ENCODE peak calls at places on chromosomes 3 and 15, in eight cellular contexts. R is GM23338; X is fibroblast of lung; M is foreskin keratinocyte; U is mesenchymal stem cell; I is colonic mucosa; D is CD4-positive, alpha-beta memory T cell; T is GM12878. C is an unnamed sample.

GRCh38 chr3:50254577-50255250 is 14.2 kb upstream of the SEMA3B start:
- DNase-seq in T (no peak), R (peak), D (no peak), X (peak), M (peak), U (no peak), I (no peak), C (no peak)

GRCh38 chr15:40470423-40471104 is at the start of gene CHST14:
- DNase-seq in X (peak), D (peak), I (peak), U (peak), R (peak), M (no peak), T (no peak), C (peak)

GRCh38 chr3:17038900-17039545 is 154.3 kb downstream of the PLCL2 start:
- DNase-seq in X (no peak), U (no peak), M (no peak), I (no peak), T (no peak), R (no peak), D (no peak), C (no peak)

GRCh38 chr3:174440350-174440716 is 418.8 kb upstream of the NAALADL2 start:
- DNase-seq in M (no peak), U (no peak), T (no peak), X (peak), D (no peak), R (peak), I (peak), C (peak)

GRCh38 chr3:137988982-137989381 is 21.0 kb upstream of the CLDN18 start:
- DNase-seq in R (no peak), U (no peak), M (no peak), D (no peak), T (peak), I (no peak), X (no peak), C (no peak)

GRCh38 chr15:78148392-78149067 is 632 bp upstream of the IDH3A start:
- DNase-seq in M (no peak), D (no peak), I (no peak), X (no peak), U (peak), R (peak), T (no peak), C (no peak)

GRCh38 chr3:127035672-127036071 is 52.8 kb downstream of the PLXNA1 start:
- DNase-seq in U (peak), I (peak), R (no peak), M (peak), T (no peak), D (no peak), X (peak), C (peak)

GRCh38 chr3:25910997-25911396 is 121.1 kb downstream of the OXSM start:
- DNase-seq in D (peak), U (peak), I (peak), X (peak), M (no peak), T (no peak), R (peak), C (no peak)

GRCh38 chr3:174060431-174060830 is 662.9 kb downstream of the NLGN1 start:
- DNase-seq in T (no peak), M (no peak), X (no peak), R (no peak), D (no peak), I (no peak), U (no peak), C (no peak)

GRCh38 chr15:80609512-80609946 is 85.6 kb upstream of the ABHD17C start:
- DNase-seq in I (no peak), R (no peak), U (no peak), T (no peak), M (peak), D (no peak), X (peak), C (peak)

GRCh38 chr3:80307844-80308243 is 540.0 kb upstream of the ROBO1 start:
- DNase-seq in U (no peak), I (no peak), X (no peak), M (no peak), T (no peak), R (peak), D (no peak), C (no peak)

GRCh38 chr15:78620021-78620838 is 566 bp downstream of the CHRNA3 start:
- DNase-seq in R (peak), I (no peak), X (peak), M (no peak), T (no peak), D (no peak), U (peak), C (no peak)

GRCh38 chr3:98596902-98597500 is 3.6 kb upstream of the CPOX start:
- DNase-seq in M (no peak), X (no peak), U (peak), T (peak), D (peak), I (no peak), R (peak), C (no peak)

GRCh38 chr3:152317184-152317583 is 48.5 kb downstream of the MBNL1 start:
- DNase-seq in M (no peak), R (no peak), U (no peak), I (no peak), X (no peak), T (no peak), D (no peak), C (no peak)
- H3K27ac ChIP-seq in M (no peak), R (no peak), U (peak), I (no peak), X (no peak), T (no peak), D (no peak), C (no peak)

GRCh38 chr15:74378853-74379252 is 11.4 kb upstream of the CYP11A1 start:
- DNase-seq in T (no peak), X (peak), D (no peak), R (no peak), I (no peak), U (no peak), M (peak), C (peak)
- H3K27ac ChIP-seq in T (no peak), X (no peak), D (no peak), R (no peak), I (no peak), U (no peak), M (peak), C (peak)

GRCh38 chr3:23612296-23612891 is 193.4 kb upstream of the UBE2E1 start:
- DNase-seq in X (peak), M (peak), D (no peak), R (no peak), U (peak), I (peak), T (no peak), C (peak)
- H3K27ac ChIP-seq in X (peak), M (peak), D (no peak), R (no peak), U (no peak), I (peak), T (no peak), C (peak)

DNA sequence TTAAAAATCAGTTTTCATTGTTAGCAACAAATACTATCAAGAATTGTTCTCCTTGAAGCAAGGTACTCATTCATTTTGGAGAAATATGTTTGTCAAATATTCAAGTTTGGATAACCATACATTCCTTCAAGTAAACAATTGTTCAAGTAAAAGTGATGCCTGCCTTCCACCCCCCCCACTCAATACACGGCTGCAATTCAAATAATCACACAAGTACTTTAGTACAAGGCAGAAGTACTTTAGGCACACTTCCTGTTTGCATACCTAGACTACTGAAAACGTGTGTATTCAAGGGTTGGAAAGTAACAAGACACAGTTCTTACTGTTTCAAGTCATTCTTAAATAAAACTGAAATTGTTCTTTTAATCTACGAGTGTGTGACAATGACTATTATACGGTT is 45.4 kb downstream of the TJP1 start:
- DNase-seq in U (peak), D (no peak), R (no peak), M (no peak), X (no peak), T (no peak), I (no peak), C (no peak)
- H3K27ac ChIP-seq in U (no peak), D (no peak), R (peak), M (no peak), X (no peak), T (no peak), I (no peak), C (no peak)

GRCh38 chr15:69593488-69593887 is 140.9 kb downstream of the RPLP1 start:
- DNase-seq in M (no peak), D (no peak), U (no peak), I (no peak), X (no peak), R (peak), T (no peak), C (no peak)
- H3K27ac ChIP-seq in M (no peak), D (no peak), U (no peak), I (peak), X (no peak), R (no peak), T (no peak), C (no peak)

DNA sequence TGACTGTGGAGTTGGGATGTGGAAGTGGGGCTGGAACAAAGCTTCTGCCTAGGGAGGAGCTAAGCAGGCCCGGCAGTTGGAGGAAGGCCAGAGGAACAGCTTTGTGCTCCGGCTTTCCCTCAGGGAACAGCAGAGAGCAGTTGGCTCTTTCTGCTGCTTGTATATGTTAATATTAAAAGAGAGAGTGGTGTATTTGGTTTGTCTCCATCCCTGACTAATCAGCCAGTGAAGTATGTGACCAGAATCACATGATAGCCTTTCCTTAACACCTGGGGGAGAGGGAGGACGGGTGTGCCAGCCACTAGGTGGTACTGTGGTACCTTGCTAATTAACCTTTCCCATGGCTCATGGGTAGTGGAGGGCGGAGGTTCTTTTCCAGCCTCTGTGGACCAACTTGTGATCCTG is 10.0 kb downstream of the EIF2B5 start:
- DNase-seq in M (peak), I (peak), T (no peak), R (peak), U (peak), X (peak), D (peak), C (peak)
- H3K27ac ChIP-seq in M (no peak), I (no peak), T (no peak), R (no peak), U (peak), X (no peak), D (no peak), C (no peak)

GRCh38 chr3:111967071-111967470 is 11.8 kb upstream of the ABHD10 start:
- DNase-seq in U (no peak), I (no peak), X (no peak), T (no peak), D (no peak), R (no peak), M (no peak), C (no peak)
- H3K27ac ChIP-seq in U (no peak), I (no peak), X (no peak), T (no peak), D (no peak), R (peak), M (no peak), C (peak)

GRCh38 chr3:146221276-146221675 is 29.6 kb downstream of the PLSCR4 start:
- DNase-seq in T (no peak), X (peak), U (peak), I (no peak), R (no peak), D (no peak), M (no peak), C (peak)

GRCh38 chr3:146222204-146223046 is 28.5 kb downstream of the PLSCR4 start:
- DNase-seq in T (no peak), R (peak), M (no peak), U (peak), I (peak), X (peak), D (no peak), C (peak)

GRCh38 chr3:146218880-146219866 is 31.7 kb downstream of the PLSCR4 start:
- DNase-seq in I (peak), U (peak), D (peak), R (peak), X (peak), M (no peak), T (no peak), C (no peak)

GRCh38 chr3:146227486-146227885 is 23.4 kb downstream of the PLSCR4 start:
- DNase-seq in D (no peak), T (no peak), R (peak), I (no peak), U (peak), M (no peak), X (no peak), C (no peak)

GRCh38 chr3:146223401-146224373 is 27.2 kb downstream of the PLSCR4 start:
- DNase-seq in U (no peak), R (no peak), D (no peak), T (no peak), X (peak), I (peak), M (peak), C (peak)
- H3K27ac ChIP-seq in U (no peak), R (no peak), D (no peak), T (no peak), X (no peak), I (peak), M (no peak), C (no peak)